ENCODE peak calls at places on chromosomes 7 and 10, in eight cellular contexts. U, M, N, S, L, O, G and T are unnamed samples. For H3K9me3 and H3K27me3, the result is how much of the 10 kb centered on the place peaks cover.

GRCh38 chr7:101681170-101682007 is 52.3 kb upstream of the MYL10 start:
- DNase-seq in U (no peak), M (peak), N (peak), S (peak), L (peak), O (no peak), G (peak), T (peak)

GRCh38 chr10:77641788-77642397 is 4.3 kb upstream of the KCNMA1 start:
- DNase-seq in U (no peak), M (peak), N (peak), S (peak), L (peak), O (no peak), G (no peak), T (no peak)

GRCh38 chr7:100544949-100545635 is 6.1 kb downstream of the AGFG2 start:
- DNase-seq in U (no peak), M (no peak), N (peak), S (no peak), L (peak), O (no peak), G (no peak), T (no peak)

GRCh38 chr7:142519077-142519789 is 230.0 kb upstream of the PRSS1 start:
- DNase-seq in U (no peak), M (no peak), N (no peak), S (no peak), L (no peak), O (no peak), G (no peak), T (no peak)

GRCh38 chr10:4266387-4267083 is 481.5 kb upstream of the KLF6 start:
- DNase-seq in U (no peak), M (no peak), N (no peak), S (no peak), L (no peak), O (no peak), G (no peak), T (no peak)

GRCh38 chr10:127649642-127650041 is 87.3 kb upstream of the FOXI2 start:
- DNase-seq in U (no peak), M (no peak), N (peak), S (no peak), L (no peak), O (no peak), G (no peak), T (no peak)

GRCh38 chr10:60048146-60048545 is 141.8 kb upstream of the CCDC6 start:
- DNase-seq in U (no peak), M (peak), N (peak), S (no peak), L (peak), O (no peak), G (no peak), T (no peak)

GRCh38 chr7:51226042-51226755 is 90.4 kb downstream of the COBL start:
- DNase-seq in U (no peak), M (no peak), N (peak), S (no peak), L (no peak), O (no peak), G (no peak), T (no peak)

GRCh38 chr7:20352573-20353304 is 22.0 kb downstream of the ITGB8 start:
- DNase-seq in U (no peak), M (no peak), N (peak), S (no peak), L (peak), O (no peak), G (no peak), T (no peak)

GRCh38 chr10:52583341-52583740 is 189.2 kb downstream of the MBL2 start:
- DNase-seq in U (no peak), M (no peak), N (no peak), S (no peak), L (no peak), O (no peak), G (no peak), T (no peak)

GRCh38 chr7:95723583-95724180 is 48.7 kb upstream of the DYNC1I1 start:
- DNase-seq in U (no peak), M (peak), N (peak), S (no peak), L (peak), O (no peak), G (no peak), T (peak)

GRCh38 chr10:119852822-119853221 is 19.8 kb downstream of the MCMBP start:
- DNase-seq in U (no peak), M (no peak), N (no peak), S (no peak), L (no peak), O (no peak), G (no peak), T (no peak)

GRCh38 chr10:111344804-111345203 is 268.0 kb downstream of the ADRA2A start:
- DNase-seq in U (no peak), M (no peak), N (no peak), S (no peak), L (no peak), O (no peak), G (no peak), T (no peak)

GRCh38 chr10:27646194-27646593 is 99.4 kb downstream of the MKX start:
- DNase-seq in U (no peak), M (no peak), N (no peak), S (no peak), L (no peak), O (no peak), G (no peak), T (no peak)

GRCh38 chr10:79555354-79555753 is 4.9 kb downstream of the SFTPA2 start:
- DNase-seq in U (no peak), M (no peak), N (no peak), S (no peak), L (no peak), O (no peak), G (no peak), T (no peak)

GRCh38 chr10:1036341-1036791 is 10.7 kb upstream of the IDI2 start:
- DNase-seq in U (no peak), M (no peak), N (peak), S (no peak), L (peak), O (no peak), G (no peak), T (no peak)

DNA sequence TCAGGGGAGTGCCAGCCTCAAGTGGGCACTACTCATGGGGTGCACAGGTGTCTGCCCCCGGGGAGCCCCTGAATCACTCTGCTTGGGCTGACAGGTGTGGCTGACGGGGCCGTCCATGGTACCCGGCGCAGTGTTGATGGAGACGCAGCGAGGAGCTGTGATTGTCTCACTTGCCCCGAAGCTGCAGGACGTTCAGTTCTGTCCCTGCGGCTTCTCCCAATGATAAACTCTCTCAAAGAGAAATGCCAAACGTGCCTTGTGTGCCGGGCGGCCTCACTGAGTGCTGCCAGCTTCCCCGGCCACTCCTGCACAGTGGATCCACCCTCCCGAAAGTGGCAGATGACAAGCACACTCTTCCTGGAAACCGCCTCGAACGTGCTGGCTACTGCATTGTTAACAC is 203.2 kb downstream of the DNAJB6 start:
- DNase-seq in U (no peak), M (no peak), N (no peak), S (no peak), L (no peak), O (peak), G (no peak), T (no peak)
- H3K9me3 ChIP-seq in U (under half), M (under half), N (under half), S (under half), L (under half), O (under half), G (under half), T (under half)

GRCh38 chr10:6617319-6618076 is 37.4 kb upstream of the PRKCQ start:
- DNase-seq in U (no peak), M (no peak), N (no peak), S (no peak), L (no peak), O (no peak), G (no peak), T (no peak)
- H3K27me3 ChIP-seq in U (under half), M (under half), N (under half), S (under half), L (under half), O (under half), G (under half), T (under half)

GRCh38 chr10:121516071-121516470 is 82.2 kb downstream of the FGFR2 start:
- DNase-seq in U (no peak), M (no peak), N (no peak), S (no peak), L (no peak), O (no peak), G (no peak), T (no peak)
- H3K27ac ChIP-seq in U (no peak), M (no peak), N (no peak), S (no peak), L (no peak), O (no peak), G (no peak), T (no peak)

GRCh38 chr10:133412381-133412711 is 12.1 kb downstream of the SPRN start:
- DNase-seq in U (no peak), M (no peak), N (no peak), S (no peak), L (no peak), O (no peak), G (no peak), T (no peak)
- H3K9me3 ChIP-seq in U (under half), M (under half), N (under half), S (under half), L (under half), O (under half), G (under half), T (under half)

DNA sequence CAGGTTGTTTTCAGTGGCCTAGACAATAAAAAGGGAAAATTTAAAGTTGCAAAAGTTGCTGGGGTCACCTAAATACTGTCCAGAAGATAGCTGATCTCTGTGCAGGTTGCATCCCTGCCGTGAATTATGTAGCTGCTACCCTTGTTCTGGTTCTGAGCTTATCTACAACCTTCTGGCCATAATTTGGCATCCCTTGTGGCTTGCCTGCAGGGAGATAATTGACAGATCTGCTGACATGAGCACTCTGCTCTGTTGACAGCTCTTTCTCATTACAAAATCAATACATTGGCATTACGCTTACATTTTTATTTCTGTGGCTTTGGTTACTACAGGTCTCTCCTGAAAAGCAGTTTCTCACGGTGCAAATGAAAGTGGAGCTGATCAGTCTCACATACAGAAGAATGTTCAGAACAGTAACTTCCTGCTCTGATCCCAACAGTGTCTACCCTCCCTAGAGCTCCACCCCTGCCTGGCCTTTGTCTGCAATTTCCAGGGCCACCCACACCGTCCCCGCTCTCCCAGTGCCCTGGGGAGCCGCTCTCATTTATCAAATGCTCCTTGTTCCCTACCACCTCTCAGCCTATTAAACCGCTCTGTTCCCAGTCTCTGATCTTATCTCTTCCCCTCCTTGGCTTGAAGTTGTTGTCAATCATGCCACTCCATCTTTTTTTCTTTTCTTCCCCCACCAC is 29.1 kb upstream of the HECTD2 start:
- DNase-seq in U (no peak), M (peak), N (no peak), S (no peak), L (no peak), O (no peak), G (no peak), T (peak)
- H3K27me3 ChIP-seq in U (under half), M (under half), N (under half), S (under half), L (under half), O (under half), G (under half), T (under half)

DNA sequence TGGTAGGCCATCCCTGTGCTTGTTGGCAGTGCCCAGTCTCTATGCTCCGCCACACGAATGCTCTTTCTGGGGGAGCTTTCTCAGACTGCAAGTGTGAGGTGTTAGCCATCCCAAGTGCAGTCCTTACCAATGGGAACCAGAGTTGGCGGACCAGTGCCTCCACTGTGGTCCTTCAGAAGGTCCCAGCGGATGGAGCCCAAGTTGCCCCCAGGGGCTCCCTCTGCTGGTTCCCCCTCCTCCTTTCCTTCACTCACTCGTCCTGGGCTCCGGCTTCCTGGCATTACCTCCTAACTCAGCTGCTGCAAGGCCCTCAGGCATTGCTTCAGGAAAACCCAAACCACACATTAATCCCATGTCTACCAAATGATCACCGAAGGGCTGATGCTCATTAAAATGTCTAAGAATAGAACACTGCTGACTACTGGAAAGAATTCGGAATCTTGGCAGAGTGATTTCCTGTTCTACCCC is 139.8 kb downstream of the CUBN start:
- DNase-seq in U (no peak), M (no peak), N (no peak), S (no peak), L (no peak), O (no peak), G (no peak), T (no peak)
- H3K27ac ChIP-seq in U (no peak), M (no peak), N (no peak), S (no peak), L (no peak), O (no peak), G (no peak), T (no peak)

DNA sequence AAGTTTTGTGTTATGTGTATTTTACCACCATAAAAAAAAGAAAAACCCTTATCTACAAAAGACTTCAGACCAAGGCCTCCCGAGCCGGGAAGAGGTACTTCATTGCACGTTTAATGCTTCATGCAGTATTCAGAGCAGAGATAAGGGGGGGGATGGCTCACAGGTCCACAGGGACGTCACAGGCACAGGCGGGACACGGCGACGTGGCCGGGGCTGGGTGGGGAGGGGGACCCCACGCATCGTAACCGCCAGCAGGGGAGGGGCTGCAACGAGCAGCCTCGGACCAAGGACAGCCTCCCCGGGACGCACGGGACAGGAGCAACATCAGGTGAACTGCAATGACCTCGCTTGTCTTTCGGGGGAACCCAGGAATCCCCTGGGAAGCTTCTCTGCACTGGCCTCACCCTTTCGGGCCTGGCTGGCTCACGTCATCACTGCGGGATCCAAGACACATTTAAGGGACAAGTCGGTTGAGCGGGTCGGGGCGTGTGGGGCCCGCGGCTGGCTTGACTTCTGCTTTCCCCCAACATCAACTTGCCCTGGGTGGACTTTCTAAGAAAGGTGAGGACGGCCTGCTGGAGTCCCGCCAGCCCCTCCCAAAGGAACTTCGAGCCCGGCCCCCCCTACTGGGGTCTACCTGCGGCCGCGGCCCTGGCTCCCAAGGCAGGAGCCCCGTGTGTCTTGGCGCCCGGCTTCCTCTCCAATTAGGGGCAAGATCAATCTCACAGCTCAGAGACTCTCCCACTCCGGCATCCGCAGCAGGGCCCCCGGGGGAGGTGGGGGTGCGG is 29.7 kb upstream of the PDGFA start:
- DNase-seq in U (no peak), M (no peak), N (no peak), S (no peak), L (no peak), O (no peak), G (no peak), T (no peak)
- H3K9me3 ChIP-seq in U (under half), M (under half), N (under half), S (under half), L (under half), O (under half), G (under half), T (under half)